ENCODE peak calls at places on chromosome 2, in ten cellular contexts. B is body of pancreas; W is thoracic aorta; P is osteocyte; U is anterior cingulate cortex; O is sciatic nerve; D is left cardiac atrium; I is endothelial cell; Q is activated effector memory CD4-positive, alpha-beta T cell treated with anti-CD3 and anti-CD28 coated beads, Interleukin-2, amount 50 U/mL, for 16 hours; K is hippocampal formation. L is an unnamed sample.

GRCh38 chr2:51997571-51997970 is 965.6 kb upstream of the NRXN1 start:
- DNase-seq in B (no peak), W (no peak), P (no peak), U (no peak), O (no peak), D (no peak), I (no peak), Q (no peak), K (no peak), L (no peak)

GRCh38 chr2:239548491-239548890 is 147.7 kb upstream of the HDAC4 start:
- DNase-seq in B (no peak), W (no peak), P (no peak), U (no peak), O (no peak), D (no peak), I (no peak), Q (peak), K (no peak), L (no peak)

GRCh38 chr2:54969295-54969939 is 80.8 kb downstream of the RTN4 start:
- DNase-seq in B (no peak), W (no peak), P (no peak), U (no peak), O (no peak), D (no peak), I (no peak), Q (no peak), K (no peak), L (no peak)

GRCh38 chr2:170895023-170895759 is 33.9 kb upstream of the GORASP2 start:
- DNase-seq in B (no peak), W (no peak), P (no peak), U (no peak), O (no peak), D (no peak), I (no peak), Q (no peak), K (no peak), L (no peak)

GRCh38 chr2:55616509-55617159 is 788 bp downstream of the PPP4R3B start:
- DNase-seq in B (peak), W (no peak), P (no peak), U (no peak), O (no peak), D (no peak), I (peak), Q (peak), K (no peak), L (peak)

GRCh38 chr2:240594511-240595380 is 8.2 kb downstream of the CAPN10 start:
- DNase-seq in B (no peak), W (no peak), P (no peak), U (no peak), O (peak), D (peak), I (no peak), Q (peak), K (no peak), L (peak)

GRCh38 chr2:212392048-212392447 is 146.6 kb downstream of the ERBB4 start:
- DNase-seq in B (no peak), W (no peak), P (no peak), U (no peak), O (no peak), D (no peak), I (no peak), Q (no peak), K (no peak), L (no peak)

GRCh38 chr2:11234309-11234708 is 79.0 kb downstream of the SLC66A3 start:
- DNase-seq in B (no peak), W (no peak), P (no peak), U (no peak), O (no peak), D (no peak), I (no peak), Q (no peak), K (no peak), L (no peak)

GRCh38 chr2:227578642-227579041 is 20.1 kb upstream of the SCYGR2 start:
- DNase-seq in B (no peak), W (no peak), P (no peak), U (no peak), O (no peak), D (no peak), I (no peak), Q (no peak), K (no peak), L (no peak)

GRCh38 chr2:75498907-75499306 is 61.8 kb downstream of the EVA1A start:
- DNase-seq in B (no peak), W (no peak), P (no peak), U (no peak), O (no peak), D (no peak), I (no peak), Q (no peak), K (no peak), L (no peak)

GRCh38 chr2:227536445-227536844 is 62.2 kb upstream of the SCYGR2 start:
- DNase-seq in B (no peak), W (no peak), P (no peak), U (no peak), O (no peak), D (no peak), I (no peak), Q (no peak), K (no peak), L (no peak)

GRCh38 chr2:9318461-9319337 is 104.6 kb downstream of the ITGB1BP1 start:
- DNase-seq in B (peak), W (no peak), P (no peak), U (no peak), O (peak), D (peak), I (no peak), Q (peak), K (no peak), L (no peak)

GRCh38 chr2:216792222-216793001 is 67.5 kb downstream of the TNP1 start:
- DNase-seq in B (peak), W (peak), P (no peak), U (no peak), O (no peak), D (peak), I (no peak), Q (no peak), K (no peak), L (peak)

GRCh38 chr2:147927053-147927588 is 82.3 kb downstream of the ACVR2A start:
- DNase-seq in B (no peak), W (no peak), P (no peak), U (no peak), O (no peak), D (no peak), I (no peak), Q (no peak), K (no peak), L (no peak)

GRCh38 chr2:112168422-112169124 is 30.4 kb downstream of the FBLN7 start:
- DNase-seq in B (no peak), W (no peak), P (no peak), U (no peak), O (no peak), D (no peak), I (no peak), Q (peak), K (no peak), L (no peak)

GRCh38 chr2:232519581-232519980 is 607 bp upstream of the PRSS56 start:
- DNase-seq in B (no peak), W (no peak), P (no peak), U (no peak), O (no peak), D (no peak), I (no peak), Q (no peak), K (no peak), L (no peak)

L was measured in gastrocnemius medialis.